ENCODE peak calls at places on chromosomes 16 and 17, in seven cellular contexts. N is activated T-cell treated with anti-CD3 and anti-CD28 coated beads for 1 hour, K is astrocyte, Y is H1, Q is adrenal gland, R is NCI-H524, W is RPMI8226. X is an unnamed sample.

GRCh38 chr16:86205521-86206245 is 304.6 kb upstream of the FOXF1 start:
- DNase-seq in K (no peak), R (no peak), W (no peak), Q (no peak), N (no peak), Y (no peak), X (no peak)

GRCh38 chr17:55266051-55266957 is 1.5 kb downstream of the HLF start:
- DNase-seq in W (no peak), K (no peak), Q (peak; percentile 50), N (no peak), R (no peak), Y (no peak), X (peak; percentile 2)

GRCh38 chr16:72025404-72026114 is 17.0 kb downstream of the DHODH start:
- DNase-seq in N (no peak), Y (no peak), W (no peak), Q (no peak), R (no peak), K (no peak), X (no peak)

GRCh38 chr17:44345497-44346026 is 460 bp downstream of the GRN start:
- DNase-seq in Q (peak; percentile 53), N (no peak), R (peak; percentile 90), Y (no peak), K (peak; percentile 15), W (peak; percentile 50), X (no peak)

GRCh38 chr17:27443491-27443890 is 12.8 kb upstream of the KSR1 start:
- DNase-seq in K (no peak), R (no peak), N (no peak), Y (no peak), W (no peak), Q (no peak), X (no peak)

GRCh38 chr17:41894791-41895331 is 23.9 kb downstream of the ACLY start:
- DNase-seq in K (peak; percentile 72), Q (no peak), W (no peak), N (no peak), Y (no peak), R (no peak), X (no peak)

GRCh38 chr17:70945386-70945785 is 776.1 kb downstream of the KCNJ2 start:
- DNase-seq in Q (no peak), W (no peak), R (no peak), N (no peak), K (peak; percentile 14), Y (no peak), X (no peak)

GRCh38 chr16:27452569-27453475 is 50.8 kb downstream of the IL21R start:
- DNase-seq in W (peak; percentile 33), N (no peak), Y (no peak), K (no peak), R (peak; percentile 36), Q (no peak), X (no peak)

GRCh38 chr17:43449470-43450202 is 34.1 kb upstream of the DHX8 start:
- DNase-seq in K (no peak), R (no peak), Q (no peak), Y (no peak), W (no peak), N (no peak), X (no peak)

GRCh38 chr17:76532072-76532651 is 5.3 kb downstream of the CYGB start:
- DNase-seq in W (no peak), Q (no peak), Y (no peak), K (peak; percentile 43), R (no peak), N (no peak), X (no peak)

GRCh38 chr16:86660623-86661022 is 82.3 kb downstream of the FOXL1 start:
- DNase-seq in N (no peak), Y (no peak), R (no peak), K (no peak), W (peak; percentile 13), Q (no peak), X (no peak)

GRCh38 chr16:27770271-27771196 is 220.6 kb downstream of the KATNIP start:
- DNase-seq in Q (no peak), N (no peak), K (no peak), W (no peak), R (no peak), Y (no peak), X (no peak)

GRCh38 chr17:20944014-20944905 is 98.6 kb downstream of the USP22 start:
- DNase-seq in Q (no peak), W (peak; percentile 83), Y (no peak), K (no peak), R (peak; percentile 67), N (peak; percentile 5), X (no peak)

GRCh38 chr16:22659933-22660332 is 149.2 kb downstream of the NPIPB5 start:
- DNase-seq in Y (no peak), N (no peak), R (no peak), W (no peak), Q (no peak), K (no peak), X (no peak)

GRCh38 chr16:65121870-65122723 is at the start of gene CDH11:
- DNase-seq in R (peak; percentile 73), Q (peak; percentile 30), K (peak; percentile 82), Y (no peak), N (no peak), W (peak; percentile 50), X (no peak)

GRCh38 chr17:70078994-70079531 is 4.0 kb downstream of the KCNJ16 start:
- DNase-seq in W (no peak), Q (no peak), N (no peak), Y (no peak), K (no peak), R (no peak), X (no peak)

GRCh38 chr17:54968954-54969400 is 412 bp downstream of the STXBP4 start:
- DNase-seq in R (no peak), K (no peak), Q (peak; percentile 51), W (no peak), N (peak; percentile 20), Y (no peak), X (no peak)

GRCh38 chr16:46549477-46549876 is 71.7 kb downstream of the SHCBP1 start:
- DNase-seq in Q (no peak), N (no peak), K (no peak), R (no peak), W (no peak), Y (no peak), X (no peak)

GRCh38 chr16:87233928-87234327 is 83.3 kb downstream of the C16orf95 start:
- DNase-seq in N (no peak), K (peak; percentile 33), R (no peak), Q (no peak), W (peak; percentile 7), Y (no peak), X (no peak)

GRCh38 chr17:35811759-35812158 is 2.5 kb downstream of the TAF15 start:
- DNase-seq in R (no peak), Y (no peak), Q (no peak), K (no peak), W (no peak), N (no peak), X (no peak)

GRCh38 chr17:17782425-17783120 is 54.2 kb downstream of the SREBF1 start:
- DNase-seq in Y (no peak), W (peak; percentile 71), K (no peak), R (peak; percentile 89), Q (no peak), N (no peak), X (no peak)

GRCh38 chr16:86225905-86226371 is 284.4 kb upstream of the FOXF1 start:
- DNase-seq in Y (no peak), N (no peak), R (no peak), K (peak; percentile 41), Q (no peak), W (no peak), X (no peak)

X was measured in effector memory CD4-positive, alpha-beta T cell.